ENCODE peak calls at places on chromosome 5, in six cellular contexts. One of them, this sample, is unnamed. For H3K4me1, the result is how much of the 10 kb centered on the place peaks cover.

GRCh38 chr5:91223886-91224285 is 159.2 kb downstream of the ARRDC3 start:
- DNase-seq in tibial nerve: no peak
- DNase-seq in transverse colon: no peak
- DNase-seq in uterus: no peak
- DNase-seq in stomach: no peak
- DNase-seq in Peyer's patch: no peak
- DNase-seq in this sample: no peak

GRCh38 chr5:126285307-126285706 is 137.9 kb upstream of the GRAMD2B start:
- DNase-seq in tibial nerve: no peak
- DNase-seq in transverse colon: no peak
- DNase-seq in uterus: no peak
- DNase-seq in stomach: no peak
- DNase-seq in Peyer's patch: no peak
- DNase-seq in this sample: no peak

GRCh38 chr5:80655231-80655784 is 525 bp upstream of the DHFR start:
- DNase-seq in tibial nerve: no peak
- DNase-seq in transverse colon: no peak
- DNase-seq in uterus: no peak
- DNase-seq in stomach: no peak
- DNase-seq in Peyer's patch: no peak
- DNase-seq in this sample: no peak

GRCh38 chr5:41856644-41857491 is 13.4 kb downstream of the OXCT1 start:
- DNase-seq in tibial nerve: peak
- DNase-seq in transverse colon: peak
- DNase-seq in uterus: peak
- DNase-seq in stomach: no peak
- DNase-seq in Peyer's patch: no peak
- DNase-seq in this sample: peak

GRCh38 chr5:142540774-142541466 is 145.0 kb downstream of the FGF1 start:
- DNase-seq in tibial nerve: peak
- DNase-seq in transverse colon: peak
- DNase-seq in uterus: peak
- DNase-seq in stomach: no peak
- DNase-seq in Peyer's patch: no peak
- DNase-seq in this sample: no peak

GRCh38 chr5:177431317-177432142 is 5.1 kb downstream of the GRK6 start:
- DNase-seq in tibial nerve: no peak
- DNase-seq in transverse colon: peak
- DNase-seq in uterus: no peak
- DNase-seq in stomach: peak
- DNase-seq in Peyer's patch: peak
- DNase-seq in this sample: peak

GRCh38 chr5:142520885-142521284 is 165.0 kb downstream of the FGF1 start:
- DNase-seq in tibial nerve: no peak
- DNase-seq in transverse colon: no peak
- DNase-seq in uterus: no peak
- DNase-seq in stomach: no peak
- DNase-seq in Peyer's patch: no peak
- DNase-seq in this sample: no peak

GRCh38 chr5:175692235-175692995 is 34.5 kb downstream of the HRH2 start:
- DNase-seq in tibial nerve: no peak
- DNase-seq in transverse colon: no peak
- DNase-seq in uterus: no peak
- DNase-seq in stomach: no peak
- DNase-seq in Peyer's patch: peak
- DNase-seq in this sample: no peak

GRCh38 chr5:146233441-146233840 is 30.0 kb downstream of the RBM27 start:
- DNase-seq in tibial nerve: no peak
- DNase-seq in transverse colon: no peak
- DNase-seq in uterus: no peak
- DNase-seq in stomach: peak
- DNase-seq in Peyer's patch: no peak
- DNase-seq in this sample: no peak

GRCh38 chr5:173495225-173495904 is 121.1 kb downstream of the BOD1 start:
- DNase-seq in tibial nerve: peak
- DNase-seq in transverse colon: no peak
- DNase-seq in uterus: no peak
- DNase-seq in stomach: no peak
- DNase-seq in Peyer's patch: no peak
- DNase-seq in this sample: no peak

GRCh38 chr5:34803974-34804373 is 35.0 kb upstream of the TTC23L start:
- DNase-seq in tibial nerve: no peak
- DNase-seq in transverse colon: no peak
- DNase-seq in uterus: no peak
- DNase-seq in stomach: no peak
- DNase-seq in Peyer's patch: no peak
- DNase-seq in this sample: no peak

GRCh38 chr5:158170534-158170933 is 311.6 kb upstream of the CLINT1 start:
- DNase-seq in tibial nerve: no peak
- DNase-seq in transverse colon: peak
- DNase-seq in uterus: no peak
- DNase-seq in stomach: no peak
- DNase-seq in Peyer's patch: no peak
- DNase-seq in this sample: no peak

GRCh38 chr5:68464424-68464823 is 248.9 kb downstream of the PIK3R1 start:
- DNase-seq in tibial nerve: no peak
- DNase-seq in transverse colon: no peak
- DNase-seq in uterus: no peak
- DNase-seq in stomach: no peak
- DNase-seq in Peyer's patch: no peak
- DNase-seq in this sample: no peak

GRCh38 chr5:44387911-44388310 is 1.3 kb downstream of the FGF10 start:
- DNase-seq in tibial nerve: no peak
- DNase-seq in transverse colon: no peak
- DNase-seq in uterus: no peak
- DNase-seq in stomach: no peak
- DNase-seq in Peyer's patch: no peak
- DNase-seq in this sample: no peak

GRCh38 chr5:178588769-178589168 is 1.4 kb downstream of the COL23A1 start:
- DNase-seq in tibial nerve: no peak
- DNase-seq in transverse colon: no peak
- DNase-seq in uterus: no peak
- DNase-seq in stomach: no peak
- DNase-seq in Peyer's patch: no peak
- DNase-seq in this sample: no peak

GRCh38 chr5:159448841-159449407 is 118.6 kb upstream of the IL12B start:
- DNase-seq in tibial nerve: no peak
- DNase-seq in transverse colon: no peak
- DNase-seq in uterus: no peak
- DNase-seq in stomach: no peak
- DNase-seq in Peyer's patch: no peak
- DNase-seq in this sample: no peak

GRCh38 chr5:91074615-91075014 is 308.5 kb downstream of the ARRDC3 start:
- DNase-seq in tibial nerve: no peak
- DNase-seq in transverse colon: no peak
- DNase-seq in uterus: no peak
- DNase-seq in stomach: no peak
- DNase-seq in Peyer's patch: no peak
- DNase-seq in this sample: no peak

GRCh38 chr5:93590511-93590910 is 7.5 kb downstream of the NR2F1 start:
- DNase-seq in tibial nerve: no peak
- DNase-seq in transverse colon: no peak
- DNase-seq in uterus: no peak
- DNase-seq in stomach: no peak
- DNase-seq in Peyer's patch: no peak
- DNase-seq in this sample: no peak

GRCh38 chr5:180301253-180301652 is 9.4 kb upstream of the MAPK9 start:
- DNase-seq in tibial nerve: no peak
- DNase-seq in transverse colon: no peak
- DNase-seq in uterus: no peak
- DNase-seq in stomach: no peak
- DNase-seq in Peyer's patch: no peak
- DNase-seq in this sample: no peak

GRCh38 chr5:40627708-40628107 is 52.0 kb upstream of the PTGER4 start:
- DNase-seq in tibial nerve: no peak
- DNase-seq in transverse colon: no peak
- DNase-seq in uterus: no peak
- DNase-seq in stomach: no peak
- DNase-seq in Peyer's patch: no peak
- DNase-seq in this sample: no peak

GRCh38 chr5:60339691-60340191 is 360.2 kb downstream of the DEPDC1B start:
- DNase-seq in tibial nerve: peak
- DNase-seq in transverse colon: no peak
- DNase-seq in uterus: no peak
- DNase-seq in stomach: no peak
- DNase-seq in Peyer's patch: no peak
- DNase-seq in this sample: no peak

GRCh38 chr5:79235222-79235577 is 731 bp upstream of the JMY start:
- DNase-seq in tibial nerve: no peak
- DNase-seq in transverse colon: no peak
- DNase-seq in uterus: no peak
- DNase-seq in stomach: no peak
- DNase-seq in Peyer's patch: no peak
- DNase-seq in this sample: no peak

GRCh38 chr5:121429761-121430160 is 421.9 kb upstream of the FTMT start:
- DNase-seq in tibial nerve: no peak
- DNase-seq in transverse colon: no peak
- DNase-seq in uterus: no peak
- DNase-seq in stomach: no peak
- DNase-seq in Peyer's patch: no peak
- DNase-seq in this sample: no peak

GRCh38 chr5:92945630-92946097 is 635.4 kb downstream of the NR2F1-AS1 start:
- DNase-seq in tibial nerve: no peak
- DNase-seq in transverse colon: no peak
- DNase-seq in uterus: no peak
- DNase-seq in stomach: no peak
- DNase-seq in Peyer's patch: no peak
- DNase-seq in this sample: no peak

GRCh38 chr5:116482394-116482793 is 92.2 kb downstream of the SEMA6A start:
- DNase-seq in tibial nerve: no peak
- DNase-seq in transverse colon: no peak
- DNase-seq in uterus: no peak
- DNase-seq in stomach: no peak
- DNase-seq in Peyer's patch: no peak
- DNase-seq in this sample: no peak

GRCh38 chr5:146813748-146814147 is 64.8 kb downstream of the PPP2R2B start:
- DNase-seq in tibial nerve: no peak
- DNase-seq in transverse colon: no peak
- DNase-seq in uterus: no peak
- DNase-seq in stomach: no peak
- DNase-seq in Peyer's patch: no peak
- DNase-seq in this sample: no peak

GRCh38 chr5:176803943-176804498 is 6.3 kb upstream of the UNC5A start:
- DNase-seq in tibial nerve: no peak
- DNase-seq in transverse colon: no peak
- DNase-seq in uterus: no peak
- DNase-seq in stomach: no peak
- DNase-seq in Peyer's patch: no peak
- DNase-seq in this sample: no peak

GRCh38 chr5:12175914-12176585 is 271.8 kb upstream of the CTNND2 start:
- DNase-seq in tibial nerve: no peak
- DNase-seq in transverse colon: no peak
- DNase-seq in uterus: no peak
- DNase-seq in stomach: no peak
- DNase-seq in Peyer's patch: no peak
- DNase-seq in this sample: no peak

GRCh38 chr5:15943487-15943886 is 236.1 kb downstream of the MARCHF11 start:
- DNase-seq in tibial nerve: no peak
- DNase-seq in transverse colon: no peak
- DNase-seq in uterus: no peak
- DNase-seq in stomach: no peak
- DNase-seq in Peyer's patch: no peak
- DNase-seq in this sample: no peak

DNA sequence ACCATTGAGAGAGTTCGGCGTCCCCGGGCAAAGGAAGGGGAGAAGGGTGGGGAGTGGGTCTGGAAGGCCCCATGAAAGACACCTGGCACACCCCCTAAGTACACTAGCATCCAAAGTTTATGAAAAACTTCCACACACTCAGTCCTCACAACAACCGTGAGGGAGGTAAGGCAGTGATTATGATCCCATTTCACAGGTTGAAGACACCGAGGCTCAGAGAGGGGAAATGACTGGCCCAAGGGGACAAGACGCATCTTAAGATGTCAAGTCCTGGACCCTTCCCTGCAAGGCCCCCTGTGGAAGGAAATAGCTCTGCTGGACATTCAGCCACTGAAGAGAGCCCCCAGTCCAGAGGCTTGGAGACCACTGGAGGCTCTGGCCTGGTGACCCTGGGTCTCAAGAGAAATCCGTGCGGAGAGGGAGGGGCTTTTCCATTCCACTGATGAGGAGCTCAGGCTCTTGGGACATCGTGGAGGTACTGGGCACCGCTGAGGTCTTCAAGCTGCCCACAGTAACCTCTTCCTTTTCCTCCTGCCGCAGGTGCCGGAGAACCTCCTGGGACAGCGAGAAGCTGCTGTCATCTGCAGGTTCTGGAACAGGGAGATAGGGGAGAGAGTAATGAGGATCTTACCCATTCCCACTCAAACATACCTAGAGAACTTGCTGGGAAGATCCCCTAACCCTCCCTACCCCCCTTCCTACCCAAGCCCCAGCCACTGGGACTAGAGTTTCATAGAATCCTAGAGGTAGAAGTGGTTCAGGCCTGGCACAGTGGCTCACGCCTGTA is 5.3 kb downstream of the SMIM33 start:
- DNase-seq in tibial nerve: no peak
- DNase-seq in transverse colon: no peak
- DNase-seq in uterus: no peak
- DNase-seq in stomach: no peak
- DNase-seq in Peyer's patch: no peak
- DNase-seq in this sample: no peak
- H3K4me1 ChIP-seq in tibial nerve: under half
- H3K4me1 ChIP-seq in transverse colon: under half
- H3K4me1 ChIP-seq in uterus: under half
- H3K4me1 ChIP-seq in stomach: under half
- H3K4me1 ChIP-seq in Peyer's patch: under half
- H3K4me1 ChIP-seq in this sample: half or more

GRCh38 chr5:82426419-82427154 is 148.4 kb upstream of the RPS23 start:
- DNase-seq in tibial nerve: peak
- DNase-seq in transverse colon: no peak
- DNase-seq in uterus: no peak
- DNase-seq in stomach: no peak
- DNase-seq in Peyer's patch: no peak
- DNase-seq in this sample: peak
- TF ChIP-seq POLR2A in tibial nerve: no peak
- TF ChIP-seq POLR2A in transverse colon: no peak
- TF ChIP-seq POLR2A in uterus: no peak
- TF ChIP-seq POLR2A in stomach: no peak
- TF ChIP-seq POLR2A in Peyer's patch: no peak
- TF ChIP-seq POLR2A in this sample: no peak

DNA sequence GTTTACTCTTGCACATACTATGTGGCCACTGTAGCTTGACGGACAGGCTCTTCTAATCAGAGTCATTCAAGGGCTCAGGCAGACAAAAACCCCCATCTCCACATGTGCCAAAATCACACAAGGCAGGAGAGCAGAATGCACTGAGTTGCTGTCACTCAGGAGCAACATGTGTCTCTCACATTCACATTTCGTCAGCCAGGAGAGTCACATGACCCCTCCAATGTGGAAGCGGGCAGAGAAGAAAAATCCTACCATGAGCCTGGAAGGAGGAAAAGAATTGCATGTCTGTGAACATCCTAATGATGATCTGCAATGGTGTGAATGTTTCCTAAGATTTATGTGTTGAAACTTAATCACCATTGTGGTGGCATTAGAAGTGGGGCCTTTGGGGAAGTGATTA is 69.9 kb upstream of the MSX2 start:
- DNase-seq in tibial nerve: no peak
- DNase-seq in transverse colon: no peak
- DNase-seq in uterus: no peak
- DNase-seq in stomach: no peak
- DNase-seq in Peyer's patch: no peak
- DNase-seq in this sample: no peak
- H3K4me1 ChIP-seq in tibial nerve: under half
- H3K4me1 ChIP-seq in transverse colon: under half
- H3K4me1 ChIP-seq in uterus: under half
- H3K4me1 ChIP-seq in stomach: under half
- H3K4me1 ChIP-seq in Peyer's patch: under half
- H3K4me1 ChIP-seq in this sample: under half

GRCh38 chr5:55307383-55308253 is at the start of the genes DHX29 and MTREX:
- DNase-seq in tibial nerve: peak
- DNase-seq in transverse colon: peak
- DNase-seq in uterus: peak
- DNase-seq in stomach: peak
- DNase-seq in Peyer's patch: peak
- DNase-seq in this sample: peak
- TF ChIP-seq POLR2A in tibial nerve: peak
- TF ChIP-seq POLR2A in transverse colon: peak
- TF ChIP-seq POLR2A in uterus: peak
- TF ChIP-seq POLR2A in stomach: no peak
- TF ChIP-seq POLR2A in Peyer's patch: no peak
- TF ChIP-seq POLR2A in this sample: peak

This sample was measured in upper lobe of left lung.